ENCODE peak calls at places on chromosomes 2 and 18, in five cellular contexts. L, G, C, P and O are unnamed samples.

GRCh38 chr2:98324181-98324580 is 22.1 kb upstream of the CNGA3 start:
- DNase-seq in L (no peak), G (no peak), C (no peak), P (no peak), O (no peak)

GRCh38 chr18:59697236-59697932 is at the start of gene CCBE1:
- DNase-seq in L (peak), G (no peak), C (no peak), P (peak), O (no peak)

GRCh38 chr2:5472673-5473072 is 219.5 kb upstream of the SOX11 start:
- DNase-seq in L (no peak), G (no peak), C (no peak), P (no peak), O (no peak)

GRCh38 chr2:241286348-241287090 is 29.0 kb downstream of the HDLBP start:
- DNase-seq in L (no peak), G (no peak), C (no peak), P (no peak), O (no peak)

GRCh38 chr2:119248311-119248710 is 24.7 kb downstream of the STEAP3 start:
- DNase-seq in L (no peak), G (no peak), C (no peak), P (no peak), O (no peak)

GRCh38 chr2:222943820-222944219 is 83.0 kb downstream of the ACSL3 start:
- DNase-seq in L (no peak), G (no peak), C (no peak), P (peak), O (no peak)

GRCh38 chr18:45838302-45839070 is 13.0 kb downstream of the SIGLEC15 start:
- DNase-seq in L (no peak), G (peak), C (no peak), P (no peak), O (no peak)

GRCh38 chr2:129915303-129915840 is 64.1 kb upstream of the RAB6C start:
- DNase-seq in L (peak), G (no peak), C (no peak), P (peak), O (no peak)

GRCh38 chr18:23735021-23735464 is 45.8 kb downstream of the LAMA3 start:
- DNase-seq in L (no peak), G (no peak), C (no peak), P (no peak), O (no peak)

GRCh38 chr2:129908721-129909373 is 70.6 kb upstream of the RAB6C start:
- DNase-seq in L (no peak), G (no peak), C (no peak), P (no peak), O (no peak)

GRCh38 chr18:63869851-63870250 is 17.7 kb upstream of the SERPINB2 start:
- DNase-seq in L (no peak), G (no peak), C (no peak), P (peak), O (no peak)

GRCh38 chr2:172552547-172553291 is 3.2 kb upstream of the PDK1 start:
- DNase-seq in L (no peak), G (no peak), C (no peak), P (peak), O (no peak)

GRCh38 chr2:215392164-215392563 is 43.7 kb downstream of the FN1 start:
- DNase-seq in L (no peak), G (no peak), C (no peak), P (no peak), O (no peak)

GRCh38 chr2:98923244-98923940 is 12.6 kb downstream of the CRACDL start:
- DNase-seq in L (no peak), G (no peak), C (no peak), P (peak), O (no peak)

GRCh38 chr18:26103579-26103978 is 13.2 kb upstream of the SS18 start:
- DNase-seq in L (no peak), G (no peak), C (no peak), P (peak), O (no peak)

GRCh38 chr2:177117755-177118154 is 94.8 kb upstream of the HNRNPA3 start:
- DNase-seq in L (no peak), G (no peak), C (no peak), P (no peak), O (no peak)

GRCh38 chr2:213089438-213089837 is 62.0 kb downstream of the IKZF2 start:
- DNase-seq in L (no peak), G (no peak), C (no peak), P (no peak), O (no peak)

GRCh38 chr18:58241877-58242276 is 197.9 kb downstream of the NEDD4L start:
- DNase-seq in L (no peak), G (no peak), C (no peak), P (peak), O (no peak)

GRCh38 chr18:77207540-77207939 is 42.1 kb upstream of the GALR1 start:
- DNase-seq in L (peak), G (no peak), C (peak), P (peak), O (peak)

GRCh38 chr2:63047193-63047533 is 3.5 kb upstream of the OTX1 start:
- DNase-seq in L (no peak), G (no peak), C (no peak), P (no peak), O (no peak)

GRCh38 chr18:34224423-34225217 is at the start of gene NOL4:
- DNase-seq in L (no peak), G (peak), C (no peak), P (peak), O (no peak)

GRCh38 chr18:34222396-34223163 is 2.1 kb downstream of the NOL4 start:
- DNase-seq in L (no peak), G (peak), C (no peak), P (peak), O (no peak)

GRCh38 chr18:34225218-34225553 is 473 bp upstream of the NOL4 start:
- DNase-seq in L (no peak), G (no peak), C (no peak), P (no peak), O (no peak)

GRCh38 chr18:34223164-34223892 is 1.4 kb downstream of the NOL4 start:
- DNase-seq in L (no peak), G (peak), C (no peak), P (no peak), O (no peak)

GRCh38 chr18:34223893-34224422 is 755 bp downstream of the NOL4 start:
- DNase-seq in L (no peak), G (no peak), C (no peak), P (no peak), O (no peak)
- H3K4me3 ChIP-seq in L (peak), G (peak), C (no peak), P (peak), O (no peak)

GRCh38 chr2:218732761-218733158 is 22.1 kb downstream of the TTLL4 start:
- DNase-seq in L (no peak), G (no peak), C (no peak), P (no peak), O (no peak)
- H3K27ac ChIP-seq in L (peak), G (peak), C (no peak), P (peak), O (no peak)

GRCh38 chr2:26412091-26412673 is 10.5 kb downstream of the DRC1 start:
- DNase-seq in L (no peak), G (no peak), C (no peak), P (no peak), O (no peak)
- H3K4me3 ChIP-seq in L (peak), G (peak), C (peak), P (no peak), O (peak)

GRCh38 chr18:154151-154550 is 4.2 kb upstream of the USP14 start:
- DNase-seq in L (no peak), G (no peak), C (no peak), P (peak), O (no peak)
- H3K27ac ChIP-seq in L (no peak), G (no peak), C (no peak), P (no peak), O (no peak)

GRCh38 chr2:29254-29653 is 17.1 kb downstream of the FAM110C start:
- DNase-seq in L (no peak), G (no peak), C (no peak), P (no peak), O (no peak)

GRCh38 chr2:35846-36245 is 10.5 kb downstream of the FAM110C start:
- DNase-seq in L (no peak), G (no peak), C (no peak), P (peak), O (no peak)

GRCh38 chr2:38155-38554 is 8.2 kb downstream of the FAM110C start:
- DNase-seq in L (no peak), G (no peak), C (no peak), P (peak), O (no peak)

GRCh38 chr2:32068-32467 is 14.2 kb downstream of the FAM110C start:
- DNase-seq in L (no peak), G (no peak), C (no peak), P (no peak), O (no peak)

GRCh38 chr2:33620-34019 is 12.7 kb downstream of the FAM110C start:
- DNase-seq in L (no peak), G (no peak), C (no peak), P (peak), O (no peak)
- H3K4me3 ChIP-seq in L (no peak), G (no peak), C (peak), P (no peak), O (peak)

GRCh38 chr18:62715439-62715792 is at the start of gene PHLPP1:
- DNase-seq in L (no peak), G (no peak), C (no peak), P (no peak), O (no peak)

GRCh38 chr18:62716679-62717058 is 1.3 kb downstream of the PHLPP1 start:
- DNase-seq in L (no peak), G (peak), C (peak), P (peak), O (peak)

GRCh38 chr18:62715829-62716678 is 713 bp downstream of the PHLPP1 start:
- DNase-seq in L (peak), G (peak), C (peak), P (peak), O (peak)

GRCh38 chr18:62713651-62714247 is 1.6 kb upstream of the PHLPP1 start:
- DNase-seq in L (no peak), G (peak), C (no peak), P (no peak), O (no peak)

DNA sequence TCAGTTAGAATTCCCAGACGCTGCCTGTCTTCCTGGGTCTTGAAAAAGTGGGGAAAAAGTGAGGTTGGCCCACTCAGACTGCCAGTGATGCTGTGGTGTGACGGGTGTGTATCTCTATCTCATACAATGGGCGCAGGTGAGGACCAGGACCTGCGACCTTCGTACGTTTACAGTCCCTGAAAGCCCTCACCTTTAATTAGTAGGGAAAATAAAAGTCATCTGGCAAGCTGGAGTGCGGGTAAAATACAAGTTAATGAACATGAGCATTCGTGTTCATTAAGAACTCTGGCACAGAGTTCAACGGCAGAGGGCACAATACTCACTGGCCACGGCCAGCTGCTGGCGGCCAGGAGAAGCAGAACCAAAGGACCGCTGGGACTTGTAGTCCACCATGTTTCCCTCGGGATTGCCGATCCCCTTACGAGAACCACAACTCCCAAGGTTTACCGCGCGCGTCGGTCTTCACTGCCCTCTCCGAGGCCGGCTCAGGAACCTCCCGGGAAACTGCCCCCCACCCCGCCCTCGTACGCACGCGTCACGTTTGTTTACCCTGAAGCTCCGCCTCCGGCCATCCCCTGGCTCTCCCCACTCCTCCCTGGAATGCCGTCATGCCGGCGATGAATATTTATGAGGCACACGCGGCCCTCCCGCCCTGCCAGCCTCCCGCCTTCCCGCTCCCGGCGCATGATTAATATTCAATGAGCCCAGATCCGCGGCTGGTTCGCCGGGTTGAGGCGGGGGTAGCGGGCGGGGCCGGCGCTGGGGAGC is 486 bp upstream of the PHLPP1 start:
- DNase-seq in L (peak), G (peak), C (peak), P (peak), O (peak)
- H3K27ac ChIP-seq in L (peak), G (peak), C (peak), P (peak), O (peak)

DNA sequence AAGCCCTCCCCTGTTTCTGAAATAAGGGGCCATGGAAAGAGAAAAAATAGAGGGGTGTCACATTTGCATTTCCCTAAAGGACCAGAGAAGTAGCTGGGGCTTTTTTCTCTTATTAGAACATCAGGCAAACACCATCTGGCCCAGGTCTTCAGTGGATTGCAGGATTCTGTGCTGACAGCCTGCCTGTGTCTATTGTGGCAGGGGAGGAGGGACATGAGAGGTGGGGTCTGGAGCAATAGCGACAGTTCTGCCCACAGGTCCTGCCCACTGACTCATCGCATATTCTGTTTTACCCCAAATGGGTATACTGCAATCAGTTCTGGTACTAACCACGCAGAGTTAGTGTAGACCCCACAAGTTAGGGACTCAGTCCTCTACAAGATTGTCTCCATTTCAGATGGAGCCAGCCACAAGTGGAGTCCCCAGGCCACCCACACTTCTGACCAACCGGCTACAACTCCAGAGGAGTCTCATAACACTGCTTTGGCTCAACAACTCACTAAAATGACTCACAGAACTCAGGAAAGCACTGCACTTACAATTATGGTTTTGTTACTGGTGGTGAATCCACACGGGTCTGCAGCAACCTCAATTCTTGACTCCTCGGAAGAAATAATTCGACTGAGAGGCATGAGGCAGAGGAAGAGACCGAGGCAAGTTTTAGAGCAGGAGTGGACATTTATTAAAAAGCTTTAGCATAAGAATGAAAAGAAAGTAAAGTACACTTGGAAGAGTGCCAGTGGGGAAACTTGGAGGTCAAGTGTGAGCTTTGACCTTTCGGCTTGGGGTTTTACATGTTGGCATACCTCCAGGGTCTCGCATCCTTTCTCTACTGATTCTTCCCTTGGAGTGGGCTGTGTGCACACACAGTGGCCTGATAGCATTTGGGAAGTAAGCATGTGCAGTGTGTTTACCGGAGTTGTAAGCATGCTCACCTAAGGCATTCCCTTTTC is 146.4 kb upstream of the SPATS2L start:
- DNase-seq in L (no peak), G (no peak), C (no peak), P (peak), O (no peak)
- H3K4me3 ChIP-seq in L (no peak), G (no peak), C (no peak), P (no peak), O (no peak)

DNA sequence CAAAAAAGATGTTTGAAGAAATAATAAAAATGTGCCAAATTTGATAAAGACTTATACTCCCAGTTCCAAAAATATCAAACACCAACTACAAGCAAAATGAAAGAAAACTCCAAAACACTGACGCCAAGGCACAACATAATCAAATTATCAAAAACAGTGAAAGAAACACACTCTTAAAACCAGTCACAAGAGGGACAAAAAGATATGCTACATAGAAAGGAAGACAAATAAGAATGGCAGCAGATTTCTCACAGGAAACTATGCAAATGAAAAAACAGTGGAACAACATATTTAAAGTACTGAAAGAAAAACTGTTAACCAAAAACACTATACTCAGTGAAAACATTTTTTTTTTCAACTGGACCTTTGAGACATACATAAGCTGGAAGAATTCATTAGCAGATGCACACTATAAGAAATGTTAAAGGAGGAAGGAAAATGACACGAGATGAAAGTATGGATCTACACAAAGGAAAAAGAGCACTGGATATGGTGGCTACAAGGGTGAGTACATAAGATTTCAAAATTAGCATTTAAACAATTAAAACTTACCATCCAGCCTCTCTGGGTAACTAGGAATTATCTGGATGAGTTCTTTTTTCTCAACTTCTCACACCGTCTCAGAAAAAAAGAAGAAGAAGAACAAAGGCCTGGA is 94.0 kb upstream of the ACVR1C start:
- DNase-seq in L (no peak), G (no peak), C (no peak), P (peak), O (no peak)
- H3K27ac ChIP-seq in L (no peak), G (no peak), C (no peak), P (no peak), O (no peak)

GRCh38 chr2:240210198-240210965 is 69.9 kb upstream of the OTOS start:
- DNase-seq in L (peak), G (peak), C (no peak), P (no peak), O (no peak)
- H3K4me3 ChIP-seq in L (no peak), G (no peak), C (no peak), P (no peak), O (no peak)

GRCh38 chr2:151051584-151052220 is 210.0 kb downstream of the RBM43 start:
- DNase-seq in L (no peak), G (no peak), C (no peak), P (peak), O (peak)

GRCh38 chr2:151053661-151053990 is 208.0 kb downstream of the RBM43 start:
- DNase-seq in L (no peak), G (no peak), C (no peak), P (peak), O (no peak)

GRCh38 chr2:151052850-151053660 is 208.6 kb downstream of the RBM43 start:
- DNase-seq in L (no peak), G (no peak), C (no peak), P (no peak), O (no peak)

DNA sequence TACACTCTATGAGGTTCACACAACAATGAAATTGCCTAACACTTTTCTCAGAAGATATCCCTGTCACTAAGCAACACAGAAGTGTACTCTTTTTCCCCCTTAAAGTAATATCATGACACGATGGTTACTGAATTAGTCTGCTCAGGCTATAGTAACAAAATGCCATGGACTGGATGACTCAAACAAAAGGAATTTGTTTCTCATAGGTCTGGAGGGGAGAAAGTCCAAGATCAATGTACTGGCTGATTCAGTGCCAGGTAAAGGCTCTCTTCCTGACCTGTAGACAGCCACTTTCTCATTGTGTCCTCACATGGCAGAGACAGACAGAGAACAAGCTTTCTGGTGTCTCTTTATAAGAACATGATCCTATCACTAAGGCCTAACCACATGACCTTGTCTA is 211.9 kb downstream of the RBM43 start:
- DNase-seq in L (no peak), G (no peak), C (no peak), P (peak), O (no peak)
- H3K27ac ChIP-seq in L (no peak), G (no peak), C (no peak), P (no peak), O (no peak)